ENCODE peak calls at places on chromosomes 11 and 22, in five cellular contexts. One of them, this sample, is unnamed.

GRCh38 chr11:128879817-128880216 is 11.3 kb upstream of the KCNJ5 start:
- DNase-seq in K562: no peak
- DNase-seq in HepG2: no peak
- DNase-seq in H1: no peak
- DNase-seq in SK-N-SH: no peak
- DNase-seq in this sample: no peak

GRCh38 chr11:106159846-106160245 is 82.4 kb downstream of the AASDHPPT start:
- DNase-seq in SK-N-SH: no peak
- DNase-seq in HepG2: no peak
- DNase-seq in H1: no peak
- DNase-seq in K562: no peak
- DNase-seq in this sample: no peak

GRCh38 chr11:59114344-59114743 is 7.3 kb downstream of the FAM111B start:
- DNase-seq in H1: no peak
- DNase-seq in K562: no peak
- DNase-seq in HepG2: no peak
- DNase-seq in SK-N-SH: no peak
- DNase-seq in this sample: no peak

GRCh38 chr11:75603791-75604736 is 42.0 kb downstream of the SERPINH1 start:
- DNase-seq in SK-N-SH: no peak
- DNase-seq in K562: no peak
- DNase-seq in H1: no peak
- DNase-seq in HepG2: no peak
- DNase-seq in this sample: no peak

GRCh38 chr11:112590778-112591177 is 330.1 kb upstream of the PLET1 start:
- DNase-seq in K562: no peak
- DNase-seq in SK-N-SH: no peak
- DNase-seq in H1: no peak
- DNase-seq in HepG2: no peak
- DNase-seq in this sample: no peak

GRCh38 chr11:122863704-122864326 is 18.7 kb upstream of the JHY start:
- DNase-seq in K562: peak
- DNase-seq in H1: no peak
- DNase-seq in HepG2: no peak
- DNase-seq in SK-N-SH: peak
- DNase-seq in this sample: no peak

GRCh38 chr22:26318975-26319374 is 110.1 kb upstream of the ASPHD2 start:
- DNase-seq in SK-N-SH: no peak
- DNase-seq in K562: peak
- DNase-seq in H1: no peak
- DNase-seq in HepG2: peak
- DNase-seq in this sample: no peak

GRCh38 chr11:13448876-13449275 is 14.1 kb downstream of the BTBD10 start:
- DNase-seq in K562: peak
- DNase-seq in HepG2: no peak
- DNase-seq in H1: no peak
- DNase-seq in SK-N-SH: no peak
- DNase-seq in this sample: no peak

DNA sequence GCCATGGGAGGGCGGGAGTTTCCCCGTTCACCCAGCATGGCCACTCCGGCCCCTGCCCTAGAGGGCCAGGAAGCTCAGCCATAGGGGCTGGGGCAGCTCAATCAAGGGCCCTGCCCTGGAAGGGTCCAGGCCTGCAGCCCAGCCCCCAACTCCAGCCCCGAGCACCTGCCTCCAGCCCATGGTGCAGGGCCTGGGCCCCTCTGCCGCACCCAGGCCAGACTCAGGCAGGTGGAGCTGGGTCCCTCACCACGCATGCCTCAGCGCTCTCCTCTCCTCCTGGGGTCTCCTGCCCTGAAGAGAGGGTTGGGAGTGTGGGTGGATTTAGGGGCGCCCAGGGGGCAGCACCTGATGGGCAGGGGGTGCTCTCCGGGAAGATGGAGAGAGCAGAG is 13.1 kb downstream of the MLC1 start:
- DNase-seq in HepG2: no peak
- DNase-seq in SK-N-SH: no peak
- DNase-seq in K562: no peak
- DNase-seq in H1: no peak
- DNase-seq in this sample: no peak
- TF ChIP-seq TAF1 in HepG2: no peak
- TF ChIP-seq TAF1 in SK-N-SH: no peak
- TF ChIP-seq TAF1 in K562: no peak
- TF ChIP-seq TAF1 in H1: no peak
- TF ChIP-seq TAF1 in this sample: no peak

GRCh38 chr11:64619811-64620285 is 28.8 kb downstream of the SLC22A12 start:
- DNase-seq in SK-N-SH: peak
- DNase-seq in H1: no peak
- DNase-seq in K562: peak
- DNase-seq in HepG2: peak
- DNase-seq in this sample: no peak
- TF ChIP-seq POLR2AphosphoS5 in SK-N-SH: no peak
- TF ChIP-seq POLR2AphosphoS5 in H1: no peak
- TF ChIP-seq POLR2AphosphoS5 in K562: no peak
- TF ChIP-seq POLR2AphosphoS5 in HepG2: no peak
- TF ChIP-seq POLR2AphosphoS5 in this sample: no peak

GRCh38 chr11:66046901-66047300 is 2.1 kb downstream of the GAL3ST3 start:
- DNase-seq in H1: no peak
- DNase-seq in SK-N-SH: no peak
- DNase-seq in HepG2: no peak
- DNase-seq in K562: no peak
- DNase-seq in this sample: no peak

GRCh38 chr11:66045177-66045639 is 3.8 kb downstream of the GAL3ST3 start:
- DNase-seq in SK-N-SH: peak
- DNase-seq in HepG2: peak
- DNase-seq in H1: peak
- DNase-seq in K562: peak
- DNase-seq in this sample: peak

GRCh38 chr11:66042227-66043007 is 6.5 kb downstream of the GAL3ST3 start:
- DNase-seq in H1: no peak
- DNase-seq in SK-N-SH: no peak
- DNase-seq in K562: no peak
- DNase-seq in HepG2: no peak
- DNase-seq in this sample: no peak

GRCh38 chr11:66043008-66043906 is 5.7 kb downstream of the GAL3ST3 start:
- DNase-seq in HepG2: no peak
- DNase-seq in SK-N-SH: no peak
- DNase-seq in K562: no peak
- DNase-seq in H1: no peak
- DNase-seq in this sample: no peak

DNA sequence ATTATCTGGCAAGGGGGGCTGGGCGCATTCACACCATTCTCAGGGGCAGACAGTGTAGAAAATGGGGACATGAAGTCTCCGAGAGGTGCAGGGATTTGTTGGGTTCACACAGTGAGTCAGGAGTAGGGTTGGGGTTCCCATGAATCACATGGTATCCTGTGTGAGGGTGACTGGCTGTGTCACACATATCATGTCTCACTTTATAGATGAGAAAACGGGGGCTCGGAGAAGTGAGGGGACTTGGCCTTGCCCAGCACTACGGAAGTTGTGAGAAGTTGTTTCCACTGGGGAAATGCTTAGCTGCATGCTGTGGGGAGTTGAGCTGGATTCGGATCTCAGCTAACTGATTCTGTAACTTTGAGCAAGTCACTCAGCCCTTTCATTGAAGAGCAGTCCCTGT is 4.2 kb downstream of the GAL3ST3 start:
- DNase-seq in SK-N-SH: no peak
- DNase-seq in H1: no peak
- DNase-seq in HepG2: no peak
- DNase-seq in K562: no peak
- DNase-seq in this sample: no peak
- TF ChIP-seq TAF1 in SK-N-SH: no peak
- TF ChIP-seq TAF1 in H1: no peak
- TF ChIP-seq TAF1 in HepG2: no peak
- TF ChIP-seq TAF1 in K562: no peak
- TF ChIP-seq TAF1 in this sample: no peak

DNA sequence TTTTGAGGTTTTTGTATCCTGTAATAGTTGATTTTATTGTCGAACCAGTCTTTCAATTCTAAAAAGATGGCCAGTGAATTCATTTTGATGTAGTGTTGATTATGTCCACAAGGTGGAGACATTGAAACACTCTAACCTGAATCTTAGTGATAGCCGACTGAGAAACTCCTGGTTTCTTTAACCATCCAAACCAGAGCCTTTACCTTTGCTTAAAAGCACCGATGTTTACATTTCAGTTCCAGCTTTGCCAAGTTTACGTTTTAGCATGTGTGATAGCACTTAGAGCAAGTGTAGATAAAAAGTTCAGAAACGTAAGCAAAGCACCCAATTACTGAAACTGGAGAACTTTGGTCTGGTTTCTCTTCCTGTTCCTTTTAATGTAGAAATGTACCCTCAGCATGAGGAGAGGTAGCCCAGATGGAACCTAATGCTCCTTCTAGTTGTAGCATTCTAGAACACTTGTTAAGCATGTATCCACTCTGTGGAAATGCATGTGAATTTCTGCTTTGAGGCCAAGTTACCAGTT is 208.7 kb downstream of the DBX1 start:
- DNase-seq in SK-N-SH: peak
- DNase-seq in H1: no peak
- DNase-seq in HepG2: peak
- DNase-seq in K562: peak
- DNase-seq in this sample: peak
- TF ChIP-seq POLR2AphosphoS5 in SK-N-SH: no peak
- TF ChIP-seq POLR2AphosphoS5 in H1: no peak
- TF ChIP-seq POLR2AphosphoS5 in HepG2: no peak
- TF ChIP-seq POLR2AphosphoS5 in K562: no peak
- TF ChIP-seq POLR2AphosphoS5 in this sample: no peak

GRCh38 chr11:1289211-1289935 is 20.1 kb downstream of the TOLLIP start:
- DNase-seq in HepG2: no peak
- DNase-seq in H1: no peak
- DNase-seq in SK-N-SH: no peak
- DNase-seq in K562: no peak
- DNase-seq in this sample: no peak

GRCh38 chr11:1287928-1288327 is 21.5 kb downstream of the TOLLIP start:
- DNase-seq in K562: no peak
- DNase-seq in H1: no peak
- DNase-seq in SK-N-SH: no peak
- DNase-seq in HepG2: no peak
- DNase-seq in this sample: no peak

GRCh38 chr11:1285876-1286275 is 23.6 kb downstream of the TOLLIP start:
- DNase-seq in HepG2: no peak
- DNase-seq in SK-N-SH: no peak
- DNase-seq in H1: no peak
- DNase-seq in K562: no peak
- DNase-seq in this sample: no peak

GRCh38 chr11:1290052-1291040 is 19.1 kb downstream of the TOLLIP start:
- DNase-seq in H1: no peak
- DNase-seq in SK-N-SH: no peak
- DNase-seq in K562: no peak
- DNase-seq in HepG2: no peak
- DNase-seq in this sample: no peak

GRCh38 chr11:1288426-1289151 is 20.8 kb downstream of the TOLLIP start:
- DNase-seq in HepG2: no peak
- DNase-seq in H1: no peak
- DNase-seq in SK-N-SH: no peak
- DNase-seq in K562: no peak
- DNase-seq in this sample: no peak
- TF ChIP-seq TAF1 in HepG2: no peak
- TF ChIP-seq TAF1 in H1: no peak
- TF ChIP-seq TAF1 in SK-N-SH: no peak
- TF ChIP-seq TAF1 in K562: no peak
- TF ChIP-seq TAF1 in this sample: no peak

This sample was measured in GM12891.